ENCODE peak calls at places on chromosomes 2 and 18, in five cellular contexts. A, Y, Z, G and O are unnamed samples.

GRCh38 chr18:45384137-45384998 is 230.9 kb upstream of the SLC14A2 start:
- DNase-seq in A (peak), Y (no peak), Z (no peak), G (peak), O (peak)

GRCh38 chr18:32091724-32092421 is at the start of gene RNF138:
- DNase-seq in A (peak), Y (peak), Z (peak), G (peak), O (peak)

GRCh38 chr2:13488965-13489364 is 772.2 kb downstream of the TRIB2 start:
- DNase-seq in A (no peak), Y (no peak), Z (no peak), G (no peak), O (no peak)

GRCh38 chr2:182266909-182267308 is 159.9 kb downstream of the PDE1A start:
- DNase-seq in A (no peak), Y (no peak), Z (no peak), G (no peak), O (no peak)

GRCh38 chr2:98801286-98801685 is 70.4 kb upstream of the MGAT4A start:
- DNase-seq in A (no peak), Y (no peak), Z (no peak), G (no peak), O (no peak)

GRCh38 chr2:83582589-83582988 is 876.5 kb downstream of the SUCLG1 start:
- DNase-seq in A (no peak), Y (no peak), Z (no peak), G (no peak), O (no peak)

GRCh38 chr2:108593547-108594098 is 59.4 kb downstream of the LIMS1 start:
- DNase-seq in A (no peak), Y (no peak), Z (no peak), G (peak), O (peak)

GRCh38 chr18:985301-985700 is 80.6 kb downstream of the ADCYAP1 start:
- DNase-seq in A (peak), Y (no peak), Z (no peak), G (no peak), O (no peak)

GRCh38 chr2:240429341-240429871 is 6.1 kb upstream of the GPC1 start:
- DNase-seq in A (no peak), Y (no peak), Z (peak), G (no peak), O (no peak)

GRCh38 chr18:7897119-7897518 is 330.0 kb downstream of the PTPRM start:
- DNase-seq in A (no peak), Y (no peak), Z (no peak), G (no peak), O (no peak)

GRCh38 chr2:234754126-234754525 is 197.7 kb upstream of the SH3BP4 start:
- DNase-seq in A (no peak), Y (no peak), Z (no peak), G (no peak), O (peak)

GRCh38 chr2:109024477-109024876 is 35.5 kb upstream of the EDAR start:
- DNase-seq in A (no peak), Y (no peak), Z (no peak), G (no peak), O (no peak)

GRCh38 chr2:23861952-23862351 is 65.0 kb downstream of the ATAD2B start:
- DNase-seq in A (no peak), Y (no peak), Z (no peak), G (no peak), O (no peak)

GRCh38 chr2:184030978-184031377 is 567.4 kb upstream of the ZNF804A start:
- DNase-seq in A (no peak), Y (no peak), Z (no peak), G (no peak), O (no peak)

GRCh38 chr2:233201271-233202013 is 50.0 kb upstream of the ATG16L1 start:
- DNase-seq in A (no peak), Y (no peak), Z (no peak), G (no peak), O (no peak)

GRCh38 chr2:234292205-234292954 is 204.5 kb downstream of the ARL4C start:
- DNase-seq in A (no peak), Y (no peak), Z (no peak), G (no peak), O (no peak)

GRCh38 chr2:44582363-44583008 is 220.7 kb downstream of the CAMKMT start:
- DNase-seq in A (no peak), Y (no peak), Z (no peak), G (peak), O (peak)

GRCh38 chr2:66683599-66683998 is 248.7 kb downstream of the MEIS1 start:
- DNase-seq in A (no peak), Y (no peak), Z (no peak), G (no peak), O (no peak)

GRCh38 chr2:102069311-102069974 is 73.1 kb upstream of the IL1R1 start:
- DNase-seq in A (no peak), Y (no peak), Z (no peak), G (no peak), O (no peak)

GRCh38 chr2:230870544-230871360 is 6.0 kb downstream of the ITM2C start:
- DNase-seq in A (peak), Y (no peak), Z (no peak), G (no peak), O (no peak)

GRCh38 chr2:205376071-205376470 is 306.2 kb upstream of the NRP2 start:
- DNase-seq in A (no peak), Y (no peak), Z (no peak), G (no peak), O (no peak)

GRCh38 chr2:207051345-207051959 is 112.1 kb downstream of the CPO start:
- DNase-seq in A (no peak), Y (no peak), Z (no peak), G (no peak), O (peak)

GRCh38 chr18:36499938-36500337 is 202.4 kb downstream of the FHOD3 start:
- DNase-seq in A (no peak), Y (no peak), Z (no peak), G (no peak), O (no peak)

GRCh38 chr2:175430236-175430635 is 248.7 kb upstream of the ATP5MC3 start:
- DNase-seq in A (no peak), Y (no peak), Z (no peak), G (no peak), O (no peak)

GRCh38 chr2:196066794-196067382 is 1.7 kb downstream of the DNAH7 start:
- DNase-seq in A (no peak), Y (no peak), Z (no peak), G (peak), O (peak)

GRCh38 chr2:33696234-33696633 is 97.1 kb upstream of the FAM98A start:
- DNase-seq in A (no peak), Y (no peak), Z (no peak), G (no peak), O (no peak)

GRCh38 chr2:202261531-202261930 is 4.0 kb upstream of the NOP58 start:
- DNase-seq in A (no peak), Y (no peak), Z (no peak), G (peak), O (peak)

GRCh38 chr2:192007819-192008218 is 160.9 kb upstream of the CAVIN2 start:
- DNase-seq in A (no peak), Y (no peak), Z (no peak), G (peak), O (peak)

GRCh38 chr2:200525066-200525465 is 941 bp upstream of the SGO2 start:
- DNase-seq in A (no peak), Y (no peak), Z (no peak), G (no peak), O (peak)

GRCh38 chr2:65395621-65396347 is 36.6 kb downstream of the SPRED2 start:
- DNase-seq in A (no peak), Y (no peak), Z (no peak), G (no peak), O (no peak)

GRCh38 chr18:56541790-56542189 is 96.6 kb downstream of the TXNL1 start:
- DNase-seq in A (no peak), Y (no peak), Z (no peak), G (no peak), O (no peak)

GRCh38 chr2:46147626-46148368 is 149.4 kb upstream of the EPAS1 start:
- DNase-seq in A (no peak), Y (no peak), Z (no peak), G (no peak), O (peak)

GRCh38 chr2:29336334-29336733 is 221.1 kb downstream of the CLIP4 start:
- DNase-seq in A (no peak), Y (no peak), Z (no peak), G (no peak), O (no peak)

GRCh38 chr2:104701471-104701911 is 152.4 kb upstream of the POU3F3 start:
- DNase-seq in A (no peak), Y (no peak), Z (no peak), G (no peak), O (no peak)

GRCh38 chr2:45930396-45930792 is 278.9 kb downstream of the PRKCE start:
- DNase-seq in A (no peak), Y (no peak), Z (no peak), G (no peak), O (peak)

GRCh38 chr18:24837065-24837464 is 376.6 kb downstream of the HRH4 start:
- DNase-seq in A (no peak), Y (no peak), Z (no peak), G (peak), O (peak)